ENCODE peak calls at places on chromosomes 2 and 18, in seven cellular contexts. Q is endothelial cell, F is tibial artery, R is GM12865, B is kidney epithelial cell, O is cardiac muscle cell, P is fibroblast of pulmonary artery. S is an unnamed sample.

GRCh38 chr2:148965596-148966431 is 72.7 kb upstream of the LYPD6B start:
- DNase-seq in Q (no peak), F (no peak), R (peak), B (no peak), O (no peak), P (no peak), S (no peak)

GRCh38 chr2:21270083-21270491 is 146.3 kb downstream of the TDRD15 start:
- DNase-seq in Q (no peak), F (no peak), R (no peak), B (no peak), O (no peak), P (no peak), S (no peak)

GRCh38 chr2:57076856-57077255 is 893.1 kb downstream of the CCDC85A start:
- DNase-seq in Q (no peak), F (no peak), R (no peak), B (no peak), O (no peak), P (peak), S (no peak)

GRCh38 chr2:34261701-34262100 is 662.6 kb upstream of the FAM98A start:
- DNase-seq in Q (no peak), F (no peak), R (no peak), B (no peak), O (no peak), P (no peak), S (no peak)

GRCh38 chr18:2939317-2939716 is 73.6 kb downstream of the LPIN2 start:
- DNase-seq in Q (no peak), F (no peak), R (no peak), B (peak), O (no peak), P (no peak), S (no peak)

GRCh38 chr2:165675551-165675968 is 118.5 kb downstream of the GALNT3 start:
- DNase-seq in Q (no peak), F (no peak), R (no peak), B (peak), O (no peak), P (peak), S (no peak)

GRCh38 chr2:189466656-189467055 is 25.4 kb downstream of the WDR75 start:
- DNase-seq in Q (peak), F (no peak), R (peak), B (no peak), O (peak), P (peak), S (no peak)

GRCh38 chr2:129367118-129367517 is 612.3 kb upstream of the RAB6C start:
- DNase-seq in Q (no peak), F (no peak), R (no peak), B (no peak), O (no peak), P (no peak), S (no peak)

GRCh38 chr2:171409436-171409971 is 24.3 kb downstream of the METTL8 start:
- DNase-seq in Q (no peak), F (no peak), R (no peak), B (no peak), O (no peak), P (no peak), S (no peak)

GRCh38 chr2:221518201-221518936 is 53.7 kb downstream of the EPHA4 start:
- DNase-seq in Q (no peak), F (no peak), R (peak), B (no peak), O (peak), P (peak), S (no peak)

GRCh38 chr2:222673883-222674282 is 2.4 kb downstream of the MOGAT1 start:
- DNase-seq in Q (no peak), F (no peak), R (no peak), B (no peak), O (no peak), P (no peak), S (no peak)

GRCh38 chr18:10989486-10989885 is 159.9 kb downstream of the PIEZO2 start:
- DNase-seq in Q (no peak), F (no peak), R (no peak), B (no peak), O (no peak), P (no peak), S (no peak)

GRCh38 chr2:28618221-28619141 is 122.6 kb downstream of the PLB1 start:
- DNase-seq in Q (no peak), F (no peak), R (no peak), B (no peak), O (no peak), P (no peak), S (no peak)

GRCh38 chr2:200702646-200703118 is 109.0 kb upstream of the BZW1 start:
- DNase-seq in Q (no peak), F (no peak), R (peak), B (no peak), O (no peak), P (no peak), S (no peak)

GRCh38 chr18:6607348-6607747 is 122.2 kb upstream of the ARHGAP28 start:
- DNase-seq in Q (no peak), F (no peak), R (no peak), B (no peak), O (no peak), P (no peak), S (no peak)

GRCh38 chr2:235098736-235099494 is 147.1 kb downstream of the SH3BP4 start:
- DNase-seq in Q (no peak), F (no peak), R (no peak), B (no peak), O (peak), P (peak), S (no peak)

GRCh38 chr2:204019572-204020501 is 83.3 kb downstream of the ICOS start:
- DNase-seq in Q (no peak), F (no peak), R (peak), B (peak), O (no peak), P (no peak), S (no peak)

GRCh38 chr2:233817305-233817980 is 36.9 kb downstream of the HJURP start:
- DNase-seq in Q (no peak), F (peak), R (no peak), B (no peak), O (peak), P (no peak), S (no peak)

GRCh38 chr2:48107326-48107925 is 201.1 kb upstream of the FBXO11 start:
- DNase-seq in Q (no peak), F (no peak), R (no peak), B (no peak), O (peak), P (peak), S (no peak)

GRCh38 chr2:45643543-45644542 is 7.6 kb upstream of the PRKCE start:
- DNase-seq in Q (peak), F (peak), R (peak), B (no peak), O (peak), P (peak), S (peak)

GRCh38 chr2:129864719-129865118 is 114.7 kb upstream of the RAB6C start:
- DNase-seq in Q (no peak), F (no peak), R (no peak), B (no peak), O (no peak), P (no peak), S (no peak)

GRCh38 chr2:105926960-105927678 is 182.4 kb downstream of the NCK2 start:
- DNase-seq in Q (no peak), F (no peak), R (peak), B (no peak), O (no peak), P (no peak), S (no peak)

GRCh38 chr2:64794426-64794995 is 140.8 kb upstream of the SERTAD2 start:
- DNase-seq in Q (no peak), F (no peak), R (no peak), B (no peak), O (no peak), P (no peak), S (no peak)

GRCh38 chr2:182816856-182817255 is 49.6 kb downstream of the FRZB start:
- DNase-seq in Q (no peak), F (no peak), R (no peak), B (no peak), O (no peak), P (no peak), S (no peak)

GRCh38 chr2:238382381-238382781 is 44.3 kb upstream of the ASB1 start:
- DNase-seq in Q (no peak), F (no peak), R (no peak), B (no peak), O (peak), P (peak), S (no peak)

GRCh38 chr2:85758361-85759256 is 4.8 kb downstream of the ATOH8 start:
- DNase-seq in Q (no peak), F (no peak), R (no peak), B (no peak), O (no peak), P (no peak), S (no peak)

GRCh38 chr18:70469916-70470315 is 181.1 kb downstream of the SOCS6 start:
- DNase-seq in Q (no peak), F (no peak), R (no peak), B (peak), O (peak), P (peak), S (no peak)

GRCh38 chr18:80000877-80001276 is 12.5 kb upstream of the TXNL4A start:
- DNase-seq in Q (no peak), F (no peak), R (no peak), B (no peak), O (no peak), P (no peak), S (no peak)

GRCh38 chr2:29615183-29615582 is 306.2 kb downstream of the ALK start:
- DNase-seq in Q (no peak), F (no peak), R (no peak), B (no peak), O (no peak), P (no peak), S (no peak)

GRCh38 chr2:46847726-46848421 is 67.7 kb downstream of the MCFD2 start:
- DNase-seq in Q (no peak), F (peak), R (no peak), B (no peak), O (peak), P (peak), S (no peak)

GRCh38 chr2:7825591-7826312 is 856.1 kb upstream of the ID2 start:
- DNase-seq in Q (no peak), F (no peak), R (peak), B (peak), O (no peak), P (peak), S (peak)

GRCh38 chr2:108414945-108415344 is 34.1 kb upstream of the GCC2 start:
- DNase-seq in Q (no peak), F (no peak), R (no peak), B (no peak), O (no peak), P (no peak), S (no peak)

GRCh38 chr18:74124642-74125041 is 23.0 kb downstream of the FBXO15 start:
- DNase-seq in Q (no peak), F (no peak), R (no peak), B (no peak), O (no peak), P (no peak), S (no peak)
- TF ChIP-seq CTCF in Q (no peak), F (no peak), R (no peak), B (no peak), O (no peak), P (no peak), S (no peak)

GRCh38 chr2:158578703-158579330 is 122.1 kb downstream of the PKP4 start:
- DNase-seq in Q (no peak), F (no peak), R (peak), B (no peak), O (no peak), P (no peak), S (peak)
- TF ChIP-seq CTCF in Q (no peak), F (no peak), R (no peak), B (no peak), O (no peak), P (no peak), S (no peak)

GRCh38 chr18:77749189-77749588 is 499.5 kb downstream of the GALR1 start:
- DNase-seq in Q (peak), F (no peak), R (no peak), B (no peak), O (no peak), P (no peak), S (no peak)
- TF ChIP-seq CTCF in Q (peak), F (no peak), R (peak), B (peak), O (no peak), P (no peak), S (peak)

DNA sequence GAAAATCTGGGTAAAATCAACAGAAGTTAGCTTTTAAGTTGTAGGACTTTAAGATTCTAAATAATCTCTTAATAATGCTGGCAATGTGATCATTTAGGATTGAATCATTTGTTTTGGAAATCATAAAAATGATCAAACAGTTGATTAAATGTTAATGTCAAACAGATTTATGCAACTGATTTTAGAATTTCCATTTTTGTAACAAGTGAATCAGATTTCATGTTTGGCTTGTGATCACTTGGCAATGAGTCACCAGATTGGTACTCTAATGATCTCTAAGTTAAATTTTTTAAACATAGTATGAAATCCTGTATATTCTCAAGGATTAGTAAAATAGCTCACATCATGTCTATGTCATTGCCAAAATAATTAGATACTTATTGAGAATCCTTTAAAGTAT is 50.1 kb upstream of the UNC80 start:
- DNase-seq in Q (no peak), F (no peak), R (no peak), B (no peak), O (no peak), P (peak), S (no peak)
- TF ChIP-seq CTCF in Q (no peak), F (no peak), R (no peak), B (no peak), O (no peak), P (no peak), S (no peak)

GRCh38 chr2:214587442-214587841 is 176.6 kb downstream of the VWC2L start:
- DNase-seq in Q (peak), F (no peak), R (peak), B (no peak), O (no peak), P (no peak), S (no peak)
- TF ChIP-seq CTCF in Q (peak), F (no peak), R (peak), B (peak), O (no peak), P (no peak), S (no peak)

GRCh38 chr2:187711122-187711521 is 156.9 kb upstream of the TFPI start:
- DNase-seq in Q (no peak), F (no peak), R (no peak), B (no peak), O (no peak), P (no peak), S (no peak)
- TF ChIP-seq CTCF in Q (no peak), F (no peak), R (no peak), B (no peak), O (no peak), P (no peak), S (no peak)

GRCh38 chr18:58535340-58536186 is 93.3 kb downstream of the ALPK2 start:
- DNase-seq in Q (no peak), F (no peak), R (peak), B (no peak), O (peak), P (peak), S (peak)
- TF ChIP-seq CTCF in Q (no peak), F (no peak), R (no peak), B (no peak), O (no peak), P (no peak), S (no peak)

DNA sequence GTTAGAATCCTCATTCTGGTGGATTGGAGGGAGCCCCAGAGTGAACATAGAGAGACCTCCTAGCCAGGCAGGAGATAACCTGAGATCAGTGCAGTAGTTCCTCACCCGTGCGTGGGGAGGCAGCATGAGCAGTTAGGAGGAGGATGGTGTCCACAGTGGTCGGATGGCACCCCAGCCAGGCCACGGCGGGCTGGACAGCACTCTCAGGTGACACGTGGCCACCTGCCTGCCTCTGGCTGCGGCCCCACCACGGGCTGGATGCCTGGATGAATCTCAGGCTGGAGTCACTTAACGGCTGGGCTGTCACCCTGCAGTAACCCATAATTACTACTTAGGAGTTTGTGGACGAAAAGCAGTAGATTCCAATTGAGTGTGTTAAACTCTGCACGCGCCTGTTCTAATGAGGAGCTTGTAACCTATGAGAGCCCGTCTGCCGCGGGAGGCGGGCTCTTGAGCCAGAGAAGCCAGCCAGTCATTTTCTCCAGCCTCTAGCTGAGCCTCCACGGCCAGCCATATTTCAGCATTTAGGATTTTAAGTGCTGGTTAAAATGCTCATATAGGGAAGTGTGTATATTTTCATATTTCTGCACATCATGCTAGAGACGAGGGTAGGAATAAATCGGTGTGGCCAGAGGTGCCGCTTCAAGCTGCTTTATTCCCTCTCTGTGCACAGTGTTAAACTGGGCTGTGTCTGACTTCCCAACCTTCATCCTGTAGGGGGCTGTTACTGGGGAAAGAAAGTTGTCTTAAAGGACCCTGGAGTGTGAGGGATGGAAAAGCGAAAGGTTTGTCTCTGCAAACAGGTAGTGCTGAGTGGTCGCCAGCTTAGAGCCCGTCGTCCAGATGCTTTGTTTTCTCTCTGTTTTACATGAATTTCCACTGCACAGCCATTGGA is 144.0 kb downstream of the GLI2 start:
- DNase-seq in Q (no peak), F (no peak), R (no peak), B (no peak), O (no peak), P (no peak), S (no peak)
- TF ChIP-seq CTCF in Q (no peak), F (no peak), R (no peak), B (peak), O (no peak), P (no peak), S (no peak)

S was measured in GM10248.